ENCODE peak calls at places on chromosomes 4 and X, in nine cellular contexts. P is NCI-H1092 treated with DMSO at 0.1 percent for 48 hours; T is CD8-positive, alpha-beta T cell; O is GM12891; U is AG04450; Q is A549; K is Calu3; A is pancreas; B is EH. H is an unnamed sample.

GRCh38 chr4:82500106-82500738 is 61.6 kb downstream of the TMEM150C start:
- DNase-seq in P (peak; percentile 98), T (no peak), O (no peak), U (no peak), Q (no peak), K (no peak), A (no peak), B (peak; percentile 73), H (peak; percentile 58)

GRCh38 chr4:136927172-136927571 is 605.1 kb downstream of the PCDH18 start:
- DNase-seq in P (no peak), T (no peak), O (no peak), U (no peak), Q (peak; percentile 25), K (no peak), A (peak; percentile 18), B (no peak), H (peak; percentile 38)

GRCh38 chr4:44162538-44163270 is 285.9 kb downstream of the KCTD8 start:
- DNase-seq in P (no peak), T (no peak), O (no peak), U (no peak), Q (no peak), K (no peak), A (no peak), B (no peak), H (no peak)

GRCh38 chr4:54281060-54281781 is 52.1 kb downstream of the PDGFRA start:
- DNase-seq in P (no peak), T (no peak), O (no peak), U (peak; percentile 82), Q (peak; percentile 20), K (peak; percentile 49), A (peak; percentile 89), B (peak; percentile 96), H (peak; percentile 91)

GRCh38 chr4:177001271-177002175 is 208.8 kb upstream of the VEGFC start:
- DNase-seq in P (no peak), T (no peak), O (no peak), U (no peak), Q (peak; percentile 46), K (no peak), A (no peak), B (peak; percentile 73), H (peak; percentile 56)

GRCh38 chrX:1097328-1097727 is 115.1 kb downstream of the CRLF2 start:
- DNase-seq in P (no peak), T (no peak), O (no peak), U (no peak), Q (no peak), K (no peak), A (no peak), B (no peak), H (no peak)

GRCh38 chr4:156312261-156312847 is 358.7 kb upstream of the CTSO start:
- DNase-seq in P (no peak), T (no peak), O (no peak), U (no peak), Q (no peak), K (no peak), A (no peak), B (peak; percentile 49), H (peak; percentile 69)

GRCh38 chr4:3297066-3297859 is 4.4 kb downstream of the RGS12 start:
- DNase-seq in P (no peak), T (peak; percentile 39), O (no peak), U (no peak), Q (no peak), K (no peak), A (no peak), B (no peak), H (no peak)

GRCh38 chr4:142211444-142211843 is 575.1 kb downstream of the IL15 start:
- DNase-seq in P (no peak), T (no peak), O (no peak), U (no peak), Q (peak; percentile 9), K (no peak), A (no peak), B (peak; percentile 13), H (no peak)

GRCh38 chrX:37652053-37652452 is 33.5 kb upstream of the XK start:
- DNase-seq in P (no peak), T (no peak), O (no peak), U (no peak), Q (no peak), K (no peak), A (no peak), B (no peak), H (no peak)

GRCh38 chrX:43750248-43750676 is 94.2 kb downstream of the MAOA start:
- DNase-seq in P (peak; percentile 78), T (peak; percentile 62), O (peak; percentile 2), U (peak; percentile 1), Q (peak; percentile 55), K (peak; percentile 40), A (peak; percentile 54), B (peak; percentile 46), H (peak; percentile 59)

H was measured in iris pigment epithelial cell.